ENCODE peak calls at places on chromosomes 3 and 15, in nine cellular contexts. I is HFFc6, D is colonic mucosa, L is HL-60, H is brain microvascular endothelial cell, T is WTC11, R is upper lobe of left lung, X is Peyer's patch, O is suprapubic skin. N is an unnamed sample.

GRCh38 chr3:184173374-184173722 is 1.3 kb upstream of the AP2M1 start:
- DNase-seq in I (no peak), D (no peak), L (no peak), H (no peak), T (no peak), R (no peak), X (no peak), O (no peak), N (no peak)

GRCh38 chr3:100957407-100958100 is 35.7 kb downstream of the ABI3BP start:
- DNase-seq in I (peak; percentile 63), D (no peak), L (no peak), H (peak; percentile 14), T (no peak), R (no peak), X (no peak), O (no peak), N (no peak)

GRCh38 chr3:8800016-8800415 is 30.6 kb upstream of the OXTR start:
- DNase-seq in I (no peak), D (no peak), L (no peak), H (peak; percentile 27), T (no peak), R (no peak), X (no peak), O (no peak), N (no peak)

GRCh38 chr3:177300039-177300833 is 103.0 kb upstream of the TBL1XR1 start:
- DNase-seq in I (peak; percentile 9), D (peak; percentile 86), L (no peak), H (peak; percentile 42), T (no peak), R (peak; percentile 57), X (peak; percentile 78), O (no peak), N (no peak)

GRCh38 chr3:98814799-98815450 is 51.8 kb downstream of the ST3GAL6 start:
- DNase-seq in I (peak; percentile 72), D (no peak), L (no peak), H (peak; percentile 63), T (no peak), R (no peak), X (no peak), O (no peak), N (no peak)

GRCh38 chr3:94063497-94064119 is 747 bp downstream of the NSUN3 start:
- DNase-seq in I (no peak), D (peak; percentile 24), L (no peak), H (no peak), T (no peak), R (no peak), X (no peak), O (no peak), N (no peak)

GRCh38 chr3:38146504-38146903 is 8.0 kb downstream of the MYD88 start:
- DNase-seq in I (no peak), D (no peak), L (no peak), H (no peak), T (no peak), R (no peak), X (no peak), O (no peak), N (no peak)

GRCh38 chr3:150351398-150351797 is 56.7 kb upstream of the TSC22D2 start:
- DNase-seq in I (no peak), D (no peak), L (no peak), H (no peak), T (no peak), R (no peak), X (no peak), O (no peak), N (no peak)

GRCh38 chr3:112734718-112735350 is 93.9 kb upstream of the CCDC80 start:
- DNase-seq in I (peak; percentile 44), D (peak; percentile 69), L (peak; percentile 57), H (peak; percentile 82), T (peak; percentile 78), R (peak; percentile 49), X (no peak), O (no peak), N (peak; percentile 68)

GRCh38 chr15:49024840-49025239 is 21.4 kb downstream of the SECISBP2L start:
- DNase-seq in I (no peak), D (no peak), L (no peak), H (no peak), T (no peak), R (no peak), X (no peak), O (no peak), N (no peak)

GRCh38 chr3:16647668-16648067 is 42.4 kb upstream of the DAZL start:
- DNase-seq in I (no peak), D (no peak), L (no peak), H (no peak), T (no peak), R (no peak), X (no peak), O (no peak), N (no peak)

GRCh38 chr3:190368871-190369270 is 19.1 kb upstream of the CLDN16 start:
- DNase-seq in I (no peak), D (no peak), L (no peak), H (no peak), T (no peak), R (no peak), X (no peak), O (no peak), N (no peak)

GRCh38 chr3:150414989-150415388 is 6.9 kb downstream of the TSC22D2 start:
- DNase-seq in I (peak; percentile 14), D (no peak), L (no peak), H (no peak), T (no peak), R (no peak), X (no peak), O (no peak), N (no peak)

GRCh38 chr15:69820819-69821218 is 276.9 kb downstream of the TLE3 start:
- DNase-seq in I (no peak), D (no peak), L (no peak), H (peak; percentile 70), T (peak; percentile 74), R (no peak), X (no peak), O (no peak), N (no peak)

GRCh38 chr3:16286161-16286560 is 21.1 kb downstream of the OXNAD1 start:
- DNase-seq in I (no peak), D (no peak), L (no peak), H (no peak), T (no peak), R (peak; percentile 26), X (no peak), O (no peak), N (no peak)

GRCh38 chr15:83300826-83301225 is 16.4 kb upstream of the BNC1 start:
- DNase-seq in I (no peak), D (no peak), L (no peak), H (no peak), T (no peak), R (no peak), X (no peak), O (no peak), N (no peak)

GRCh38 chr3:119555309-119555735 is 4.1 kb downstream of the CD80 start:
- DNase-seq in I (no peak), D (no peak), L (no peak), H (no peak), T (no peak), R (peak; percentile 53), X (no peak), O (no peak), N (no peak)

GRCh38 chr15:70210076-70210475 is 112.4 kb upstream of the TLE3 start:
- DNase-seq in I (no peak), D (no peak), L (no peak), H (no peak), T (no peak), R (no peak), X (no peak), O (peak; percentile 57), N (no peak)

GRCh38 chr3:61936344-61936937 is 375.1 kb downstream of the PTPRG start:
- DNase-seq in I (peak; percentile 11), D (peak; percentile 23), L (no peak), H (peak; percentile 25), T (peak; percentile 70), R (no peak), X (no peak), O (no peak), N (peak; percentile 71)

DNA sequence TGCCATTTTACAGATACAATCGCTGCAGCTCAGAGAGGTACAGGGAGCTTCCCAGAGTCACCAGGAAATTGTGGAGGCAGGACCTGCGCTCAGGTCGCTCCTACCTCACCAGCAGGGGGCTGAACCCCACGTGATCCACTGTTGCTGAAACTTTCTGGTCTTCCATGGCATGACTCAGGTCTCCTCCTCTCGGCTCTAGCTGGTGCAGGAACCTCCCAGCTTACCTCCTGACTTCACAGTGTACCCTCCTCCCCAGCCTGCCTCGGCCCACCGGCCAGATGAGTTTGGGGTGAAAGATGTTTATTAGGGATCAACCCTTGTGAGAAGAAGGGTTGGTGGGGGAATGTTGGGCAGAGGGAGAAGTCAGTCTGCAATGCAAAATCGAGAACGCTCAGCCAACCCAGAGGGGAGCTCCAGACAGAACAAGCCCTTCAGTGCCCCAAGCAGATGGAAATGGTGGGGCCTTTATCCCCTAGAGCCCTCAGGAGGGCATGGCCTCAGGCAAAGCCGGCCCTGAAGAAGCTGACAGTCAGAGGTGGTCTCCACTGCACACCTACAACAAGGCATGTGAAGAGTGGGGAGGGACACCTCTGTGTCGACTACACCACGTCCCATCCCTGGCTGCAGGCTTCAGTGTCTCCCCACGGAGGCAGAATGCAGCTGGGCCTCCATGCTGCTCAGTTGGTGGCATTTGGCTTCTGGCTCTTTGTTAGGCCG is 118.6 kb upstream of the PRR20G start:
- DNase-seq in I (peak; percentile 15), D (no peak), L (peak; percentile 8), H (no peak), T (no peak), R (peak; percentile 19), X (peak; percentile 40), O (peak; percentile 44), N (no peak)
- TF ChIP-seq CTCF in I (peak; percentile 68), D (peak; percentile 16), L (no peak), H (peak; percentile 50), T (no peak), R (no peak), X (no peak), O (no peak), N (peak; percentile 37)

DNA sequence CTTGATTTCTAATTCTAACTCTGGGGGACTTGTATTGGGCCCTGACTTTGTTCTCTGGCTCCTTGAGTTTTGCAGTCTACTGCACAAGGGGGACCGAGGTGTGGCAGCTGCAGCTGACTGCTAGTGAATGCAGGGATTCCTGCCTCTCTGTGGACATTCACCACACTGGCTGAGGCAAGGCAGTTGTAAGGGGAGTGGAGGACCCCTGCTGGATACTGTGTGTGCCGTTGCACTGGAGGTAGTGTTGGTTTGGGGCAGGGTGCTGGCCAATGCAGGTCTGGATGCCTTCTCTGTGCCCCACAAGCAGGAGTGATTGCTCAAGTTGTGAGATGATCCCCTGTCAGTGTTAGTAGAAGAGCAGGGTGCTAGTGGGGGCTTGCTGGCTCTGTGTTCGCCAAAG is 626.1 kb downstream of the SQOR start:
- DNase-seq in I (no peak), D (no peak), L (no peak), H (no peak), T (peak; percentile 42), R (no peak), X (no peak), O (no peak), N (peak; percentile 10)
- TF ChIP-seq CTCF in I (no peak), D (no peak), L (no peak), H (no peak), T (no peak), R (no peak), X (no peak), O (no peak), N (no peak)

GRCh38 chr3:29893024-29893554 is 612.2 kb downstream of the RBMS3 start:
- DNase-seq in I (no peak), D (no peak), L (no peak), H (no peak), T (no peak), R (no peak), X (no peak), O (no peak), N (no peak)
- TF ChIP-seq CTCF in I (no peak), D (no peak), L (no peak), H (no peak), T (no peak), R (no peak), X (no peak), O (no peak), N (no peak)

GRCh38 chr3:57029924-57030323 is 30.5 kb upstream of the SPATA12 start:
- DNase-seq in I (no peak), D (no peak), L (no peak), H (no peak), T (no peak), R (no peak), X (no peak), O (no peak), N (no peak)
- TF ChIP-seq CTCF in I (no peak), D (no peak), L (no peak), H (no peak), T (no peak), R (no peak), X (no peak), O (no peak), N (no peak)